ENCODE peak calls at places on chromosomes 1 and 21, in eight cellular contexts. G is tibial artery; W is OCI-LY7; F is CD8-positive, alpha-beta T cell; E is ovary; M is neural progenitor cell; N is Peyer's patch; A is heart right ventricle. Y is an unnamed sample.

GRCh38 chr1:91851130-91852010 is 34.6 kb downstream of the TGFBR3 start:
- DNase-seq in G (peak; percentile 89), F (no peak), A (peak; percentile 97), E (peak; percentile 98), W (no peak), N (peak; percentile 85), M (no peak), Y (peak; percentile 89)

GRCh38 chr1:150804671-150805070 is 3.4 kb downstream of the CTSK start:
- DNase-seq in E (no peak), N (no peak), M (no peak), A (no peak), W (no peak), G (no peak), F (no peak), Y (no peak)

GRCh38 chr1:38392866-38393265 is 346.3 kb upstream of the POU3F1 start:
- DNase-seq in M (no peak), G (no peak), N (no peak), F (no peak), E (no peak), A (no peak), W (no peak), Y (no peak)

GRCh38 chr1:24643362-24644346 is 552 bp downstream of the SRRM1 start:
- DNase-seq in E (no peak), G (no peak), M (peak; percentile 38), F (peak; percentile 4), A (peak; percentile 35), N (no peak), W (peak; percentile 60), Y (no peak)

GRCh38 chr1:173297798-173298391 is 90.8 kb upstream of the TNFSF4 start:
- DNase-seq in W (no peak), E (no peak), N (no peak), M (no peak), A (no peak), G (no peak), F (no peak), Y (no peak)

GRCh38 chr21:15422761-15423160 is 307.0 kb upstream of the USP25 start:
- DNase-seq in F (no peak), E (no peak), W (no peak), A (no peak), G (no peak), N (no peak), M (no peak), Y (no peak)

GRCh38 chr1:237355022-237355421 is 313.0 kb downstream of the RYR2 start:
- DNase-seq in E (no peak), W (no peak), G (no peak), M (no peak), F (no peak), A (no peak), N (no peak), Y (no peak)

GRCh38 chr1:30286241-30286983 is 437.0 kb downstream of the MATN1 start:
- DNase-seq in A (no peak), G (no peak), E (no peak), W (no peak), M (no peak), F (no peak), N (no peak), Y (no peak)

GRCh38 chr1:43147625-43148319 is 24.3 kb downstream of the EBNA1BP2 start:
- DNase-seq in N (peak; percentile 60), E (peak; percentile 82), A (peak; percentile 68), G (peak; percentile 36), W (no peak), F (no peak), M (peak; percentile 98), Y (peak; percentile 67)

GRCh38 chr1:204149635-204150565 is 1.9 kb downstream of the ETNK2 start:
- DNase-seq in N (no peak), E (peak; percentile 37), G (peak; percentile 57), F (no peak), A (no peak), M (no peak), W (no peak), Y (no peak)

GRCh38 chr21:36859744-36860501 is 106.5 kb downstream of the HLCS start:
- DNase-seq in E (peak; percentile 63), N (peak; percentile 76), F (peak; percentile 9), A (peak; percentile 88), G (peak; percentile 70), M (no peak), W (peak; percentile 61), Y (peak; percentile 85)
- TF ChIP-seq CTCF in E (no peak), N (no peak), F (no peak), A (no peak), G (no peak), M (no peak), W (no peak), Y (no peak)

GRCh38 chr1:228082975-228083870 is 715 bp downstream of the ARF1 start:
- DNase-seq in G (peak; percentile 53), F (no peak), N (peak; percentile 78), W (peak; percentile 56), A (peak; percentile 78), E (peak; percentile 74), M (peak; percentile 59), Y (peak; percentile 78)
- TF ChIP-seq CTCF in G (no peak), F (no peak), N (no peak), W (no peak), A (no peak), E (no peak), M (no peak), Y (no peak)

DNA sequence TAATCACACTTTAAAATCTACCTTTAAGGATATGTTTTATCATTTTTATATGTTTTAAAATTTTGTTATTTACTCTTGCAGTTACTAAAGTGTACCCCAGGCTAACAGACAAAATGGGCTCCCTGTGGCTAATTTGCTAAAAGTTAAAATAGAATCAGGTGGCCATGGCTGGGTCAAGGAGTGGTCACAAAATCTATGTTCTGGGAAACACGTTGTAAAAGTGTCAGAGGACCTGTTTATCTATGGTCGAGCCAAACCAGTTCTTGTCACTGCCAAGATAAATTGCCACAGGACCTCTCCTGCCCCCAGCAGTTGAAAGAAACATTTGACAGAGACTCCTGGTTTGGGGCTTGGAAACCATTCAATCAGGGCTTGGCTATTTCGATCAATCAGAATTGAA is 21.2 kb upstream of the TTLL7 start:
- DNase-seq in E (no peak), N (no peak), M (no peak), G (no peak), W (no peak), A (no peak), F (no peak), Y (peak; percentile 27)
- TF ChIP-seq CTCF in E (no peak), N (no peak), M (no peak), G (no peak), W (no peak), A (no peak), F (no peak), Y (no peak)

GRCh38 chr1:235613617-235614016 is 36.0 kb downstream of the GNG4 start:
- DNase-seq in M (no peak), F (no peak), A (no peak), N (peak; percentile 53), G (no peak), W (no peak), E (no peak), Y (peak; percentile 44)

GRCh38 chr1:235614442-235614954 is 35.1 kb downstream of the GNG4 start:
- DNase-seq in A (no peak), M (no peak), E (no peak), G (no peak), F (no peak), W (no peak), N (no peak), Y (no peak)

GRCh38 chr1:235612761-235613160 is 36.8 kb downstream of the GNG4 start:
- DNase-seq in F (no peak), E (no peak), M (no peak), G (no peak), W (no peak), N (no peak), A (no peak), Y (no peak)

GRCh38 chr1:235617140-235617539 is 32.4 kb downstream of the GNG4 start:
- DNase-seq in G (no peak), M (no peak), W (no peak), N (no peak), A (no peak), E (no peak), F (no peak), Y (no peak)

DNA sequence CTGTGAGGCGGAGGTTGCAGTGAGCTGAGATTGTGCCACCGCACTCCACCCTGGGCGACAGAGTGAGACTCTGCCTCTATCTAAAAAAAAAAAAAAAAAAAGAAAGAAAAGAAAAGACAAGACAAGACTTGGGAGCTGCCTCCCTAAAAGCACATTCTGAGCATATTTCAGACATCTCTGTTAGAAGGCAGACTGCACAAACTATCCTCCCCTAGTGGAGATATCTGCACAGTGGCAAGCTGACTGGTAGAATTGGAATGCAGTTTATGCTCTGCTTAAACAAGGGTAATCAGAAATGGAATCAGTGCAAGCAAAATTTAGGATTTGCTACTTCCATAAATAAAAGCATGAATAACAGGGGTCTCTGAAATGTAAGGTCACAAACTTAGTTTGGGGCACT is 31.8 kb downstream of the GNG4 start:
- DNase-seq in E (no peak), F (no peak), W (no peak), N (no peak), G (no peak), A (no peak), M (no peak), Y (no peak)
- TF ChIP-seq CTCF in E (no peak), F (no peak), W (no peak), N (peak; percentile 13), G (no peak), A (no peak), M (no peak), Y (no peak)

GRCh38 chr1:196660912-196661311 is 9.1 kb downstream of the CFH start:
- DNase-seq in N (no peak), W (peak; percentile 39), M (peak; percentile 57), F (no peak), E (no peak), A (no peak), G (no peak), Y (peak; percentile 19)
- TF ChIP-seq CTCF in N (peak; percentile 78), W (peak; percentile 83), M (peak; percentile 75), F (peak; percentile 51), E (peak; percentile 82), A (peak; percentile 55), G (peak; percentile 71), Y (no peak)

DNA sequence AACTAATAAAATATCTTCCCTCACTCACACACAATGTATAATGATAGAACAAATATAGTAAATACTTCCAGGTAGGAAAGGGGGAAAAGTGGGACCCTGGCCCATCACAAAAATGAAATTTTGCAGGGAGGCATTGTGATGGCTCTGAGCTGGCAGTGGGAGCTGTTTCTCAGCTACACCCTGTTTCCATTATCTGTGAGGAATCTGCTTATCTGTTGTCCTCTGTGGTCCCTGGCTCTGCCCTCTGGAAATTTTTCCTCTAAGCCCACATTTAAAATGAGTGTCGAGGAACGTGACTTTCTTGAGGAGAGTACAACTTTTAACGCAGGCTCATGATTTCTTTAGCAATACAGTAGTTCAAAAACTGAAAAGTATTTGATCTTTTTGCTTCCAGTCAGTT is 5.2 kb upstream of the EEIG2 start:
- DNase-seq in F (no peak), G (no peak), A (no peak), E (no peak), N (no peak), W (no peak), M (no peak), Y (no peak)
- TF ChIP-seq CTCF in F (no peak), G (no peak), A (no peak), E (no peak), N (no peak), W (no peak), M (no peak), Y (no peak)